ENCODE peak calls at places on chromosomes 4 and X, in seven cellular contexts. H is astrocyte of the spinal cord, V is mesothelial cell of epicardium, X is neural crest cell, M is nephron progenitor cell, E is colonic mucosa, L is Calu3. I is an unnamed sample.

GRCh38 chr4:21742326-21742725 is 206.2 kb downstream of the KCNIP4 start:
- DNase-seq in H (no peak), V (no peak), X (no peak), M (no peak), E (no peak), L (no peak), I (no peak)

GRCh38 chr4:158065603-158066002 is 107.2 kb downstream of the GASK1B start:
- DNase-seq in H (no peak), V (no peak), X (no peak), M (no peak), E (no peak), L (no peak), I (no peak)

GRCh38 chrX:48498374-48498809 is 10.4 kb upstream of the PORCN start:
- DNase-seq in H (peak; percentile 68), V (no peak), X (no peak), M (no peak), E (no peak), L (peak; percentile 33), I (no peak)

GRCh38 chr4:182846041-182846440 is 71.1 kb downstream of the DCTD start:
- DNase-seq in H (no peak), V (no peak), X (no peak), M (no peak), E (no peak), L (no peak), I (no peak)

GRCh38 chr4:108117473-108118182 is 51.1 kb downstream of the LEF1 start:
- DNase-seq in H (peak; percentile 29), V (no peak), X (no peak), M (peak; percentile 59), E (no peak), L (no peak), I (no peak)

GRCh38 chr4:150315175-150315574 is 236.9 kb downstream of the DCLK2 start:
- DNase-seq in H (no peak), V (no peak), X (no peak), M (no peak), E (no peak), L (no peak), I (no peak)

GRCh38 chr4:175424111-175424510 is 388.0 kb downstream of the GPM6A start:
- DNase-seq in H (no peak), V (no peak), X (no peak), M (no peak), E (no peak), L (no peak), I (no peak)

GRCh38 chr4:126604273-126604867 is 1028.4 kb upstream of the INTU start:
- DNase-seq in H (peak; percentile 65), V (no peak), X (peak; percentile 23), M (peak; percentile 22), E (no peak), L (peak; percentile 23), I (no peak)

GRCh38 chr4:48913346-48913745 is 6.8 kb upstream of the OCIAD2 start:
- DNase-seq in H (peak; percentile 93), V (no peak), X (no peak), M (no peak), E (no peak), L (no peak), I (no peak)

GRCh38 chr4:180947421-180947820 is 1295.8 kb upstream of the TENM3 start:
- DNase-seq in H (peak; percentile 24), V (no peak), X (no peak), M (no peak), E (no peak), L (no peak), I (no peak)

GRCh38 chr4:24655971-24656370 is 71.6 kb upstream of the DHX15 start:
- DNase-seq in H (no peak), V (no peak), X (no peak), M (peak; percentile 33), E (peak; percentile 72), L (no peak), I (no peak)

GRCh38 chrX:97215166-97215565 is 331.5 kb downstream of the RPA4 start:
- DNase-seq in H (peak; percentile 14), V (no peak), X (no peak), M (no peak), E (no peak), L (no peak), I (no peak)

GRCh38 chr4:95675623-95676022 is 126.8 kb upstream of the UNC5C start:
- DNase-seq in H (no peak), V (no peak), X (no peak), M (no peak), E (no peak), L (no peak), I (no peak)

GRCh38 chr4:38989487-38989886 is 42.7 kb downstream of the TMEM156 start:
- DNase-seq in H (no peak), V (no peak), X (no peak), M (no peak), E (no peak), L (no peak), I (no peak)

GRCh38 chr4:169976951-169977350 is 49.2 kb downstream of the MFAP3L start:
- DNase-seq in H (no peak), V (no peak), X (no peak), M (no peak), E (no peak), L (no peak), I (no peak)

GRCh38 chr4:94595880-94596483 is 144.2 kb downstream of the PDLIM5 start:
- DNase-seq in H (peak; percentile 72), V (no peak), X (no peak), M (no peak), E (no peak), L (no peak), I (no peak)

GRCh38 chr4:156456830-156457229 is 503.2 kb upstream of the CTSO start:
- DNase-seq in H (no peak), V (no peak), X (no peak), M (no peak), E (no peak), L (no peak), I (no peak)

GRCh38 chrX:46582964-46583363 is 9.4 kb downstream of the CHST7 start:
- DNase-seq in H (peak; percentile 89), V (no peak), X (no peak), M (no peak), E (no peak), L (no peak), I (peak; percentile 66)

GRCh38 chr4:5211274-5211852 is 160.1 kb downstream of the STK32B start:
- DNase-seq in H (no peak), V (no peak), X (no peak), M (no peak), E (no peak), L (no peak), I (no peak)

GRCh38 chr4:94352996-94353395 is 10.4 kb upstream of the HPGDS start:
- DNase-seq in H (no peak), V (no peak), X (no peak), M (no peak), E (no peak), L (no peak), I (no peak)

GRCh38 chrX:129247642-129248041 is 275.6 kb downstream of the SMARCA1 start:
- DNase-seq in H (no peak), V (no peak), X (no peak), M (no peak), E (no peak), L (no peak), I (no peak)
- TF ChIP-seq CTCF in H (no peak), V (no peak), X (no peak), M (no peak), E (no peak), L (no peak), I (no peak)

GRCh38 chr4:6924361-6924779 is 14.7 kb downstream of the TBC1D14 start:
- DNase-seq in H (no peak), V (no peak), X (no peak), M (no peak), E (no peak), L (no peak), I (no peak)
- TF ChIP-seq CTCF in H (no peak), V (no peak), X (no peak), M (no peak), E (no peak), L (no peak), I (no peak)

GRCh38 chrX:154374361-154375155 is at the start of gene FLNA:
- DNase-seq in H (no peak), V (no peak), X (no peak), M (peak; percentile 64), E (no peak), L (peak; percentile 72), I (peak; percentile 87)
- TF ChIP-seq CTCF in H (no peak), V (no peak), X (no peak), M (no peak), E (no peak), L (no peak), I (no peak)

DNA sequence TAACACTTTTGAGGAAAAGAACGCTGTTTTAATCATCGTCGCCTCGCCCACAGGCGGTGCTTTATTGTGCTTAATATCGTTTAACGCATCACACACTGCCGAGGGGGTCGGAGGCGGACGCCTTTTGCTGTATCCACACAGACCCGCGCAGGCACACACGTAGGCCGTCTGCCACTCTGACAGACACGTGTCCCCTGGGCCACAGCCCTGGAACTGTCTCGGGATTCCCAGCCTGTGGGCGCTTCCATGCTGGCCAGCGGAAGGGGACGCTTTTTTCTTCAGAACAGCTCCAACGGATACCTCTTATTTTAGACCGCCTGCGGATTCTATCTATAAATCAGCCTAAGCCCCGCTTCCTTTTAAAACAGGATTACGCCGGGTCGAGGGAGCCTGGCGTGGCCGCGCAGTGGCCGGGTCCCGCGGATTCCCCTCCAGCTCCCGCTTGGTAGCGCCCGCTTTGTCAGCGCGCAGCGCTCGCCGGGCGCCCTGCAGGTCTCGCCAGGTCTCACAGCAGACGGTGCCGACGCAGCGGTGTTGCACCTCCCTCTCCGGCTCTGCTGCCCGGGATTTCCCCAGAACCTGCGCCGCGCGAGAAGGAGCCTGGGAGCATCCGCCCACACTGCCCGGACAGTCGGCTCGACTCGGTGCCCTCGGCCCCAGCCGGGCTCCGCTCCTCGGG is at the start of gene NOCT:
- DNase-seq in H (peak; percentile 93), V (peak; percentile 88), X (peak; percentile 79), M (peak; percentile 88), E (peak; percentile 93), L (peak; percentile 87), I (peak; percentile 67)
- TF ChIP-seq CTCF in H (peak; percentile 5), V (no peak), X (peak; percentile 16), M (no peak), E (peak; percentile 19), L (no peak), I (peak; percentile 13)